ENCODE peak calls at places on chromosomes 16 and 17, in four cellular contexts. C is K562, X is WTC11, Z is GM12878. S is an unnamed sample.

GRCh38 chr17:45016823-45017222 is 34.6 kb downstream of the DCAKD start:
- DNase-seq in Z (no peak), C (peak), X (peak), S (no peak)

GRCh38 chr16:20910781-20911321 is 10.3 kb downstream of the LYRM1 start:
- DNase-seq in Z (no peak), C (no peak), X (no peak), S (no peak)

GRCh38 chr16:85928411-85928820 is 29.5 kb downstream of the IRF8 start:
- DNase-seq in C (no peak), X (no peak), Z (no peak), S (no peak)

GRCh38 chr16:87331241-87331801 is 14.1 kb upstream of the C16orf95 start:
- DNase-seq in C (no peak), Z (no peak), X (no peak), S (no peak)

GRCh38 chr17:78972507-78973105 is 7.1 kb downstream of the LGALS3BP start:
- DNase-seq in X (no peak), Z (no peak), C (no peak), S (peak)

GRCh38 chr16:86051376-86052114 is 152.6 kb downstream of the IRF8 start:
- DNase-seq in X (no peak), Z (no peak), C (no peak), S (no peak)

GRCh38 chr17:56771563-56771962 is 62.2 kb downstream of the C17orf67 start:
- DNase-seq in Z (no peak), X (no peak), C (no peak), S (no peak)

GRCh38 chr16:58026139-58026704 is 668 bp downstream of the MMP15 start:
- DNase-seq in C (peak), Z (no peak), X (peak), S (peak)

GRCh38 chr16:30921748-30922419 is 1.5 kb upstream of the FBXL19 start:
- DNase-seq in C (peak), Z (peak), X (peak), S (peak)

GRCh38 chr17:77786740-77787505 is 171.6 kb upstream of the TNRC6C start:
- DNase-seq in X (peak), Z (no peak), C (no peak), S (peak)

GRCh38 chr16:79625738-79626137 is 25.2 kb upstream of the MAF start:
- DNase-seq in Z (no peak), C (no peak), X (no peak), S (no peak)

GRCh38 chr16:12527077-12527476 is 276.6 kb downstream of the CPPED1 start:
- DNase-seq in Z (no peak), C (no peak), X (no peak), S (no peak)

GRCh38 chr17:44067547-44067945 is 1.1 kb upstream of the LSM12 start:
- DNase-seq in Z (no peak), C (no peak), X (no peak), S (no peak)

GRCh38 chr17:80036715-80037477 is 454 bp downstream of the CCDC40 start:
- DNase-seq in C (peak), X (peak), Z (no peak), S (peak)

GRCh38 chr17:79850571-79851460 is 11.6 kb upstream of the CBX4 start:
- DNase-seq in C (peak), Z (no peak), X (no peak), S (no peak)

GRCh38 chr17:47720754-47721533 is 12.1 kb upstream of the TBX21 start:
- DNase-seq in C (no peak), X (peak), Z (no peak), S (peak)

GRCh38 chr16:88669986-88670385 is 7.1 kb upstream of the MVD start:
- DNase-seq in C (no peak), X (no peak), Z (no peak), S (no peak)

GRCh38 chr16:77993111-77993571 is 29.2 kb upstream of the CLEC3A start:
- DNase-seq in Z (no peak), X (no peak), C (no peak), S (no peak)

GRCh38 chr17:81551458-81552243 is 502 bp downstream of the FAAP100 start:
- DNase-seq in C (peak), X (no peak), Z (no peak), S (peak)

GRCh38 chr16:54178491-54178976 is 108.1 kb downstream of the IRX3 start:
- DNase-seq in Z (no peak), C (no peak), X (no peak), S (peak)

GRCh38 chr17:59377410-59377809 is 46.0 kb downstream of the YPEL2 start:
- DNase-seq in X (no peak), C (no peak), Z (no peak), S (peak)

GRCh38 chr16:89200124-89200849 is at the start of gene SLC22A31:
- DNase-seq in C (no peak), X (peak), Z (no peak), S (peak)

GRCh38 chr16:27302126-27302525 is 11.6 kb upstream of the IL4R start:
- DNase-seq in Z (no peak), X (no peak), C (no peak), S (no peak)

GRCh38 chr17:76240461-76241204 is at the start of gene RNF157:
- DNase-seq in Z (no peak), C (peak), X (peak), S (peak)

GRCh38 chr16:87209808-87210512 is 107.2 kb downstream of the C16orf95 start:
- DNase-seq in Z (no peak), X (no peak), C (no peak), S (no peak)

GRCh38 chr16:53207810-53208752 is 153.3 kb downstream of the CHD9 start:
- DNase-seq in C (peak), X (peak), Z (peak), S (peak)

GRCh38 chr16:27778926-27779570 is 229.1 kb downstream of the KATNIP start:
- DNase-seq in C (no peak), X (no peak), Z (no peak), S (no peak)

GRCh38 chr16:78503501-78504110 is 404.2 kb downstream of the WWOX start:
- DNase-seq in Z (no peak), X (peak), C (peak), S (peak)

GRCh38 chr16:1913327-1914083 is 4.7 kb downstream of the HS3ST6 start:
- DNase-seq in X (no peak), C (no peak), Z (no peak), S (no peak)

GRCh38 chr17:50218071-50218759 is 16.8 kb upstream of the COL1A1 start:
- DNase-seq in X (no peak), Z (no peak), C (no peak), S (no peak)

GRCh38 chr16:88767546-88767945 is 17.5 kb downstream of the PIEZO1 start:
- DNase-seq in X (no peak), Z (no peak), C (peak), S (no peak)

GRCh38 chr17:61467416-61468262 is 15.4 kb downstream of the TBX4 start:
- DNase-seq in C (peak), Z (no peak), X (peak), S (peak)

GRCh38 chr16:79658301-79659001 is 57.9 kb upstream of the MAF start:
- DNase-seq in Z (no peak), X (no peak), C (no peak), S (no peak)

GRCh38 chr17:72666519-72666874 is 426.0 kb downstream of the SLC39A11 start:
- DNase-seq in X (no peak), Z (no peak), C (no peak), S (no peak)
- TF ChIP-seq USF1 in X (no peak), Z (no peak), C (no peak), S (no peak)

GRCh38 chr16:8676737-8677375 is 2.4 kb downstream of the ABAT start:
- DNase-seq in Z (no peak), X (no peak), C (no peak), S (no peak)

GRCh38 chr16:8673611-8674412 is 605 bp upstream of the ABAT start:
- DNase-seq in Z (no peak), C (no peak), X (no peak), S (no peak)

GRCh38 chr16:8676160-8676547 is 1.7 kb downstream of the ABAT start:
- DNase-seq in X (no peak), Z (no peak), C (no peak), S (no peak)

GRCh38 chr16:8675183-8676159 is 1.1 kb downstream of the ABAT start:
- DNase-seq in Z (no peak), C (no peak), X (no peak), S (peak)

DNA sequence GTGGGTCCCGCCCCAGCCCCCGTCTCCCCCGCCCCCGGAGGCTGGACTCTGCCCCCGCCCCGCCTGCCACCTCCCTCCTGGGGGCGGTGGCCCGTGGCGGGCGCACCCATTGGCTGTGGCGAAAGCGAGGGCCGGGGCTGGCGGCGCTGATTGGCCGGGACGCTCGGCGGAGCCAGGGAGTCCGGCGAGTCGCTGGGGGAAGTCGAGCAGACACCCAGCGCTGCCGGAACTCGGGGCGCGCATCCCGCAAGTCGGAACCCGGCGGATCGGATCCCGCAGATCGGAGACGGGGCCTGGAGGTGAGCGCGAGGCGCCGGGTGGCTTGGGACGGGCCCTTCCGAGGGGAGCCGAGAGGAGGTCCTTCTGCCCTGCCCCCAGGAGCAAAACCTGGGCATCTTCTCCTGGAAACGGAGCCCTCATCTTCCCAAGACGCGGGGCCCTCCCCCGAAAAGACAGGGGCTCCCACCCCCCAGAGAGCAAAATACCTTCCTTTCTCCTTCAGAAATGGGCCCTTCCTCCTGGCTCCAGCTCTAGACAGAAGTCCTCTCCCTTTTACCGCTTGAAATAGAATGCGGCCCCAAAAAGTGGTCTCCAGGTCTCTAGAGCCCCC is at the start of gene ABAT:
- DNase-seq in X (peak), C (peak), Z (peak), S (peak)
- TF ChIP-seq USF1 in X (no peak), C (no peak), Z (no peak), S (no peak)

GRCh38 chr16:11341371-11341770 is 3.9 kb upstream of the RMI2 start:
- DNase-seq in Z (no peak), C (no peak), X (no peak), S (no peak)
- TF ChIP-seq USF1 in Z (no peak), C (no peak), X (no peak), S (no peak)

GRCh38 chr16:19601083-19601976 is 45.8 kb downstream of the VPS35L start:
- DNase-seq in Z (no peak), C (peak), X (no peak), S (peak)
- TF ChIP-seq USF1 in Z (no peak), C (no peak), X (no peak), S (no peak)

GRCh38 chr16:68229431-68230175 is 6.3 kb downstream of the ESRP2 start:
- DNase-seq in Z (no peak), X (peak), C (peak), S (peak)
- TF ChIP-seq USF1 in Z (no peak), X (no peak), C (no peak), S (no peak)

S was measured in SK-N-SH.